ENCODE peak calls at places on chromosomes 13 and 19, in ten cellular contexts. H, B, O, D, M, S, V, Y, Z and W are unnamed samples.

GRCh38 chr13:28528848-28529247 is 33.9 kb upstream of the FLT1 start:
- DNase-seq in H (no peak), B (no peak), O (no peak), D (no peak), M (no peak), S (no peak), V (peak), Y (no peak), Z (no peak), W (no peak)

GRCh38 chr19:4310247-4311121 is 6.1 kb downstream of the FSD1 start:
- DNase-seq in H (peak), B (no peak), O (no peak), D (no peak), M (peak), S (no peak), V (peak), Y (no peak), Z (no peak), W (no peak)

GRCh38 chr19:50020481-50020880 is 4.7 kb downstream of the VRK3 start:
- DNase-seq in H (no peak), B (no peak), O (no peak), D (no peak), M (no peak), S (no peak), V (no peak), Y (no peak), Z (no peak), W (no peak)

GRCh38 chr19:11624064-11624463 is 26.8 kb downstream of the ZNF627 start:
- DNase-seq in H (no peak), B (no peak), O (no peak), D (peak), M (no peak), S (no peak), V (peak), Y (no peak), Z (no peak), W (no peak)

GRCh38 chr19:16688084-16688483 is 27.1 kb downstream of the TMEM38A start:
- DNase-seq in H (no peak), B (no peak), O (no peak), D (no peak), M (no peak), S (no peak), V (no peak), Y (no peak), Z (no peak), W (no peak)

GRCh38 chr13:44575741-44576395 is at the start of gene TSC22D1:
- DNase-seq in H (peak), B (peak), O (peak), D (peak), M (peak), S (peak), V (peak), Y (peak), Z (peak), W (no peak)

GRCh38 chr13:77114271-77114670 is 87.3 kb upstream of the FBXL3 start:
- DNase-seq in H (no peak), B (no peak), O (no peak), D (no peak), M (no peak), S (no peak), V (no peak), Y (no peak), Z (no peak), W (no peak)

GRCh38 chr13:79830945-79831344 is 350.0 kb downstream of the NDFIP2 start:
- DNase-seq in H (no peak), B (no peak), O (no peak), D (no peak), M (no peak), S (no peak), V (no peak), Y (no peak), Z (no peak), W (no peak)

GRCh38 chr13:97257800-97258799 is 36.0 kb downstream of the MBNL2 start:
- DNase-seq in H (no peak), B (no peak), O (no peak), D (peak), M (no peak), S (no peak), V (peak), Y (no peak), Z (peak), W (no peak)

GRCh38 chr13:99809931-99810330 is 161.6 kb downstream of the ZIC5 start:
- DNase-seq in H (no peak), B (no peak), O (no peak), D (no peak), M (no peak), S (no peak), V (no peak), Y (no peak), Z (no peak), W (no peak)

GRCh38 chr19:2328401-2329161 is at the start of the genes LSM7 and SPPL2B:
- DNase-seq in H (peak), B (peak), O (peak), D (peak), M (peak), S (peak), V (peak), Y (peak), Z (peak), W (peak)

GRCh38 chr19:19900574-19901444 is at the start of gene ZNF93:
- DNase-seq in H (peak), B (peak), O (peak), D (peak), M (peak), S (peak), V (peak), Y (peak), Z (peak), W (peak)

GRCh38 chr13:27171830-27172494 is 351 bp upstream of the USP12 start:
- DNase-seq in H (peak), B (peak), O (peak), D (peak), M (peak), S (peak), V (peak), Y (peak), Z (peak), W (peak)

GRCh38 chr19:5803752-5804515 is 933 bp upstream of the NRTN start:
- DNase-seq in H (peak), B (peak), O (peak), D (peak), M (peak), S (peak), V (peak), Y (peak), Z (peak), W (peak)

GRCh38 chr13:59408738-59409137 is 755.0 kb downstream of the DIAPH3 start:
- DNase-seq in H (no peak), B (no peak), O (no peak), D (no peak), M (no peak), S (no peak), V (no peak), Y (no peak), Z (no peak), W (no peak)

GRCh38 chr19:9836021-9836420 is 903 bp downstream of the PIN1 start:
- DNase-seq in H (no peak), B (no peak), O (no peak), D (peak), M (no peak), S (no peak), V (peak), Y (no peak), Z (no peak), W (no peak)

GRCh38 chr19:49403404-49404187 is 15.5 kb downstream of the KASH5 start:
- DNase-seq in H (no peak), B (no peak), O (no peak), D (no peak), M (no peak), S (peak), V (no peak), Y (no peak), Z (no peak), W (peak)